ENCODE peak calls at places on chromosomes 6 and 20, in five cellular contexts. Q is AG08396, P is left cardiac atrium, J is NCI-H1105, N is GM23248. L is an unnamed sample.

GRCh38 chr6:17602888-17603287 is 2.8 kb downstream of the FAM8A1 start:
- DNase-seq in Q (no peak), P (no peak), J (no peak), N (no peak), L (no peak)

GRCh38 chr6:135087803-135088202 is 33.2 kb upstream of the HBS1L start:
- DNase-seq in Q (no peak), P (no peak), J (no peak), N (no peak), L (no peak)

GRCh38 chr6:135314543-135314942 is 133.4 kb downstream of the MYB start:
- DNase-seq in Q (no peak), P (no peak), J (no peak), N (no peak), L (no peak)

GRCh38 chr20:25570148-25570530 is 15.2 kb downstream of the NINL start:
- DNase-seq in Q (no peak), P (no peak), J (no peak), N (no peak), L (no peak)

GRCh38 chr6:165244524-165245247 is 64.7 kb downstream of the C6orf118 start:
- DNase-seq in Q (no peak), P (no peak), J (no peak), N (no peak), L (no peak)

GRCh38 chr6:88374556-88374955 is 208.4 kb upstream of the CNR1 start:
- DNase-seq in Q (no peak), P (no peak), J (no peak), N (no peak), L (no peak)

GRCh38 chr20:19292254-19292653 is 79.8 kb downstream of the SLC24A3 start:
- DNase-seq in Q (no peak), P (no peak), J (no peak), N (no peak), L (no peak)

GRCh38 chr20:36926653-36927200 is 24.8 kb downstream of the SAMHD1 start:
- DNase-seq in Q (no peak), P (no peak), J (no peak), N (no peak), L (no peak)

GRCh38 chr6:136769759-136770158 is 22.5 kb downstream of the MAP3K5 start:
- DNase-seq in Q (no peak), P (no peak), J (no peak), N (no peak), L (no peak)

GRCh38 chr20:49594143-49594928 is 26.4 kb upstream of the PTGIS start:
- DNase-seq in Q (peak), P (peak), J (no peak), N (peak), L (no peak)

GRCh38 chr6:157869673-157870302 is 46.7 kb downstream of the SNX9 start:
- DNase-seq in Q (no peak), P (no peak), J (no peak), N (no peak), L (no peak)

GRCh38 chr20:52470561-52470960 is 279.0 kb upstream of the ZFP64 start:
- DNase-seq in Q (no peak), P (no peak), J (no peak), N (peak), L (no peak)

GRCh38 chr6:45650527-45651135 is 272.9 kb upstream of the SUPT3H start:
- DNase-seq in Q (peak), P (no peak), J (no peak), N (peak), L (no peak)

GRCh38 chr6:28589234-28589951 is 63.7 kb downstream of the GPX5 start:
- DNase-seq in Q (peak), P (no peak), J (peak), N (peak), L (no peak)

GRCh38 chr20:5989539-5989938 is 39.1 kb downstream of the MCM8 start:
- DNase-seq in Q (no peak), P (no peak), J (no peak), N (no peak), L (no peak)

GRCh38 chr6:152206072-152206818 is 398.8 kb downstream of the ESR1 start:
- DNase-seq in Q (peak), P (peak), J (no peak), N (peak), L (peak)

GRCh38 chr6:137977814-137978213 is 110.8 kb downstream of the TNFAIP3 start:
- DNase-seq in Q (no peak), P (no peak), J (no peak), N (no peak), L (no peak)

GRCh38 chr6:164377348-164377747 is 932.1 kb downstream of the C6orf118 start:
- DNase-seq in Q (no peak), P (no peak), J (no peak), N (no peak), L (no peak)

GRCh38 chr6:20424679-20425078 is 23.0 kb downstream of the E2F3 start:
- DNase-seq in Q (no peak), P (no peak), J (no peak), N (no peak), L (peak)

GRCh38 chr6:89853068-89853467 is 23.4 kb downstream of the CASP8AP2 start:
- DNase-seq in Q (peak), P (no peak), J (no peak), N (peak), L (no peak)

GRCh38 chr6:11824986-11825385 is 46.4 kb upstream of the ADTRP start:
- DNase-seq in Q (peak), P (no peak), J (no peak), N (peak), L (no peak)

GRCh38 chr20:16256981-16257380 is 316.3 kb downstream of the KIF16B start:
- DNase-seq in Q (no peak), P (no peak), J (no peak), N (no peak), L (no peak)

GRCh38 chr6:119351005-119351394 is 1.4 kb upstream of the MAN1A1 start:
- DNase-seq in Q (peak), P (no peak), J (peak), N (peak), L (no peak)

GRCh38 chr20:16475225-16475624 is 98.0 kb downstream of the KIF16B start:
- DNase-seq in Q (no peak), P (no peak), J (no peak), N (peak), L (no peak)

GRCh38 chr20:50798650-50799049 is 3.8 kb downstream of the BCAS4 start:
- DNase-seq in Q (no peak), P (no peak), J (no peak), N (no peak), L (no peak)

GRCh38 chr6:37992749-37993148 is 173.2 kb downstream of the ZFAND3 start:
- DNase-seq in Q (no peak), P (no peak), J (no peak), N (no peak), L (no peak)

GRCh38 chr6:74256387-74257180 is 560.6 kb downstream of the CD109 start:
- DNase-seq in Q (no peak), P (no peak), J (no peak), N (peak), L (no peak)

GRCh38 chr20:46111028-46111835 is 6.9 kb upstream of the CD40 start:
- DNase-seq in Q (no peak), P (no peak), J (no peak), N (no peak), L (no peak)

GRCh38 chr6:106167105-106167814 is 81.1 kb downstream of the PRDM1 start:
- DNase-seq in Q (no peak), P (no peak), J (no peak), N (no peak), L (no peak)

GRCh38 chr20:63273635-63274380 is 1.2 kb downstream of the ARFGAP1 start:
- DNase-seq in Q (peak), P (no peak), J (no peak), N (peak), L (no peak)

GRCh38 chr6:100657678-100658330 is 193.1 kb upstream of the SIM1 start:
- DNase-seq in Q (no peak), P (no peak), J (peak), N (peak), L (no peak)

GRCh38 chr6:39610229-39610628 is 115.0 kb downstream of the KIF6 start:
- DNase-seq in Q (no peak), P (no peak), J (no peak), N (peak), L (no peak)

GRCh38 chr6:25277857-25278256 is 1.3 kb upstream of the CARMIL1 start:
- DNase-seq in Q (no peak), P (no peak), J (no peak), N (no peak), L (no peak)

GRCh38 chr6:1910621-1911407 is 301.1 kb downstream of the FOXC1 start:
- DNase-seq in Q (no peak), P (no peak), J (no peak), N (peak), L (no peak)